ENCODE peak calls at places on chromosomes 7 and 10, in five cellular contexts. One of them, this sample, is unnamed.

GRCh38 chr10:69728335-69728861 is 73.3 kb upstream of the COL13A1 start:
- DNase-seq in A549: no peak
- DNase-seq in GM12878: no peak
- DNase-seq in K562: no peak
- DNase-seq in SK-N-SH: peak
- DNase-seq in this sample: no peak

GRCh38 chr7:22784346-22784745 is 38.3 kb downstream of the TOMM7 start:
- DNase-seq in A549: no peak
- DNase-seq in GM12878: no peak
- DNase-seq in K562: no peak
- DNase-seq in SK-N-SH: no peak
- DNase-seq in this sample: peak

GRCh38 chr10:76034236-76035009 is 603.0 kb downstream of the LRMDA start:
- DNase-seq in A549: no peak
- DNase-seq in GM12878: no peak
- DNase-seq in K562: no peak
- DNase-seq in SK-N-SH: peak
- DNase-seq in this sample: no peak

GRCh38 chr10:86734209-86734988 is 22.0 kb upstream of the BMPR1A start:
- DNase-seq in A549: no peak
- DNase-seq in GM12878: no peak
- DNase-seq in K562: no peak
- DNase-seq in SK-N-SH: no peak
- DNase-seq in this sample: no peak

GRCh38 chr7:3453398-3453797 is 152.3 kb downstream of the SDK1 start:
- DNase-seq in A549: no peak
- DNase-seq in GM12878: no peak
- DNase-seq in K562: no peak
- DNase-seq in SK-N-SH: no peak
- DNase-seq in this sample: no peak

GRCh38 chr10:11874568-11875182 is 51.5 kb downstream of the PROSER2 start:
- DNase-seq in A549: no peak
- DNase-seq in GM12878: peak
- DNase-seq in K562: peak
- DNase-seq in SK-N-SH: peak
- DNase-seq in this sample: peak

GRCh38 chr7:21412291-21412896 is 15.5 kb upstream of the SP4 start:
- DNase-seq in A549: no peak
- DNase-seq in GM12878: peak
- DNase-seq in K562: peak
- DNase-seq in SK-N-SH: no peak
- DNase-seq in this sample: no peak

GRCh38 chr7:100119701-100120517 is 475 bp downstream of the CNPY4 start:
- DNase-seq in A549: peak
- DNase-seq in GM12878: no peak
- DNase-seq in K562: peak
- DNase-seq in SK-N-SH: peak
- DNase-seq in this sample: peak

GRCh38 chr7:80259-81236 is 111.8 kb upstream of the FAM20C start:
- DNase-seq in A549: no peak
- DNase-seq in GM12878: no peak
- DNase-seq in K562: no peak
- DNase-seq in SK-N-SH: no peak
- DNase-seq in this sample: no peak

GRCh38 chr10:84522612-84523462 is 194.4 kb downstream of the CCSER2 start:
- DNase-seq in A549: no peak
- DNase-seq in GM12878: no peak
- DNase-seq in K562: no peak
- DNase-seq in SK-N-SH: no peak
- DNase-seq in this sample: no peak

GRCh38 chr7:135571834-135572233 is 14.1 kb downstream of the NUP205 start:
- DNase-seq in A549: no peak
- DNase-seq in GM12878: no peak
- DNase-seq in K562: no peak
- DNase-seq in SK-N-SH: no peak
- DNase-seq in this sample: no peak

GRCh38 chr7:140673063-140673769 is 471 bp downstream of the ADCK2 start:
- DNase-seq in A549: peak
- DNase-seq in GM12878: no peak
- DNase-seq in K562: peak
- DNase-seq in SK-N-SH: peak
- DNase-seq in this sample: no peak

GRCh38 chr10:48779077-48779476 is 94.4 kb downstream of the WDFY4 start:
- DNase-seq in A549: no peak
- DNase-seq in GM12878: no peak
- DNase-seq in K562: no peak
- DNase-seq in SK-N-SH: no peak
- DNase-seq in this sample: no peak

GRCh38 chr7:19470031-19470430 is 238.8 kb downstream of the POLR1F start:
- DNase-seq in A549: no peak
- DNase-seq in GM12878: no peak
- DNase-seq in K562: no peak
- DNase-seq in SK-N-SH: no peak
- DNase-seq in this sample: no peak

GRCh38 chr10:3172081-3172445 is 519 bp downstream of the PITRM1 start:
- DNase-seq in A549: no peak
- DNase-seq in GM12878: no peak
- DNase-seq in K562: no peak
- DNase-seq in SK-N-SH: peak
- DNase-seq in this sample: peak

GRCh38 chr7:92226981-92227380 is 18.7 kb downstream of the KRIT1 start:
- DNase-seq in A549: no peak
- DNase-seq in GM12878: no peak
- DNase-seq in K562: no peak
- DNase-seq in SK-N-SH: no peak
- DNase-seq in this sample: no peak

GRCh38 chr7:39621261-39621660 is 2.1 kb upstream of the RALA start:
- DNase-seq in A549: no peak
- DNase-seq in GM12878: no peak
- DNase-seq in K562: no peak
- DNase-seq in SK-N-SH: no peak
- DNase-seq in this sample: no peak

GRCh38 chr10:106873770-106874717 is 290.5 kb downstream of the SORCS1 start:
- DNase-seq in A549: no peak
- DNase-seq in GM12878: no peak
- DNase-seq in K562: no peak
- DNase-seq in SK-N-SH: no peak
- DNase-seq in this sample: no peak

GRCh38 chr7:3063016-3063753 is 19.5 kb upstream of the CARD11 start:
- DNase-seq in A549: no peak
- DNase-seq in GM12878: no peak
- DNase-seq in K562: no peak
- DNase-seq in SK-N-SH: no peak
- DNase-seq in this sample: no peak

GRCh38 chr7:49766966-49767365 is 6.5 kb upstream of the VWC2 start:
- DNase-seq in A549: no peak
- DNase-seq in GM12878: peak
- DNase-seq in K562: no peak
- DNase-seq in SK-N-SH: no peak
- DNase-seq in this sample: no peak

GRCh38 chr7:132783824-132784223 is 207.6 kb upstream of the PLXNA4 start:
- DNase-seq in A549: peak
- DNase-seq in GM12878: no peak
- DNase-seq in K562: no peak
- DNase-seq in SK-N-SH: no peak
- DNase-seq in this sample: no peak

GRCh38 chr7:158191671-158192070 is 396.0 kb downstream of the PTPRN2 start:
- DNase-seq in A549: no peak
- DNase-seq in GM12878: no peak
- DNase-seq in K562: peak
- DNase-seq in SK-N-SH: no peak
- DNase-seq in this sample: no peak

GRCh38 chr10:112366992-112367391 is 6.9 kb upstream of the ACSL5 start:
- DNase-seq in A549: no peak
- DNase-seq in GM12878: no peak
- DNase-seq in K562: no peak
- DNase-seq in SK-N-SH: no peak
- DNase-seq in this sample: no peak

GRCh38 chr10:101940916-101941315 is 97.3 kb upstream of the KCNIP2 start:
- DNase-seq in A549: no peak
- DNase-seq in GM12878: no peak
- DNase-seq in K562: no peak
- DNase-seq in SK-N-SH: no peak
- DNase-seq in this sample: no peak

GRCh38 chr10:101467286-101467770 is 113.4 kb downstream of the BTRC start:
- DNase-seq in A549: peak
- DNase-seq in GM12878: peak
- DNase-seq in K562: peak
- DNase-seq in SK-N-SH: peak
- DNase-seq in this sample: peak

GRCh38 chr10:84987039-84987438 is 658.6 kb downstream of the CCSER2 start:
- DNase-seq in A549: no peak
- DNase-seq in GM12878: no peak
- DNase-seq in K562: no peak
- DNase-seq in SK-N-SH: no peak
- DNase-seq in this sample: no peak

GRCh38 chr7:1103789-1104513 is 16.0 kb downstream of the GPER1 start:
- DNase-seq in A549: no peak
- DNase-seq in GM12878: no peak
- DNase-seq in K562: no peak
- DNase-seq in SK-N-SH: no peak
- DNase-seq in this sample: no peak

GRCh38 chr10:58435297-58435696 is 50.1 kb downstream of the TFAM start:
- DNase-seq in A549: peak
- DNase-seq in GM12878: no peak
- DNase-seq in K562: no peak
- DNase-seq in SK-N-SH: no peak
- DNase-seq in this sample: peak
- TF ChIP-seq EP300 in A549: peak
- TF ChIP-seq EP300 in GM12878: no peak
- TF ChIP-seq EP300 in K562: no peak
- TF ChIP-seq EP300 in SK-N-SH: no peak
- TF ChIP-seq EP300 in this sample: no peak

DNA sequence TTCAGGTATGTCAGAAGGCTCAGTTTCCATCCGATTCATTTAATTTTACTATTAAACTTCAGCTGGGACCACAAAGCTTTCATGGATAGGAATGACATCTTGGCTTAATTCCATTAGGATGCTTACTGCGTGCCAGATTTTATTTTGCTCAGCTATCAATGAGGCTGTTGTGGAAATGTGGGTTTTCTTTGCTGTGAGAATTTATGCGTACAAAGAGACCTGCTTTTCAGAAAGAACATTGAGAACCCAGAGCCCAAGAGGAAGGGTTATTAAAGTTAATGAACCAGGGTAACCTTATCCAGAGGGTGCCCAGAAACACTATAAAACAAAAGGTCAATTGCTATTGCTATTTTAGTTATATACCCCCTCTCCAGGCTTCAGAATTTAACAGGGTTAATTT is 98.3 kb downstream of the MKLN1 start:
- DNase-seq in A549: no peak
- DNase-seq in GM12878: no peak
- DNase-seq in K562: no peak
- DNase-seq in SK-N-SH: no peak
- DNase-seq in this sample: no peak
- TF ChIP-seq REST in A549: no peak
- TF ChIP-seq REST in GM12878: no peak
- TF ChIP-seq REST in K562: no peak
- TF ChIP-seq REST in SK-N-SH: no peak
- TF ChIP-seq REST in this sample: no peak

DNA sequence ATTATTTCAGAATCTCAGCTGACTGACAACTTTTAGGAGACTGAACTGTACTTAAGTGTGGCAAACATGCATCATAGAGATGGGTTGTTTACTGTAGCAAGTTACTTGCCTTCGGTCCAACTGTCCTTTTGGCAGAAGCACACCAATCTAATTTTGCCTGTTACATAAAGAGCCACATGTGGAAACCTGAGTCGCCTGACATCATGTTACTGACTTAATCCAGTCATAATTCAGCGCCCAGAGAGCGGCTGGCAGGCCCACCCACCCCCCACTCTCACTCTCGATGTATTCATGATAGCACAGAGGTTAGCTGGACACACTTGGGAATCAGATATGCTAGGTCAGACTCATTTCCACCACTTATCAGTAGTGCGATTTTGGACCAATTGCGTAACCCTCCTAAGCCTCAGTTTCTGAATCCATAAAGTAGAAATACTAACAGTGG is 57.3 kb upstream of the CAPZA2 start:
- DNase-seq in A549: no peak
- DNase-seq in GM12878: no peak
- DNase-seq in K562: no peak
- DNase-seq in SK-N-SH: peak
- DNase-seq in this sample: peak
- TF ChIP-seq CHD2 in A549: no peak
- TF ChIP-seq CHD2 in GM12878: no peak
- TF ChIP-seq CHD2 in K562: no peak
- TF ChIP-seq CHD2 in SK-N-SH: no peak
- TF ChIP-seq CHD2 in this sample: no peak

GRCh38 chr10:61761825-61762217 is 99.1 kb downstream of the CABCOCO1 start:
- DNase-seq in A549: no peak
- DNase-seq in GM12878: no peak
- DNase-seq in K562: no peak
- DNase-seq in SK-N-SH: no peak
- DNase-seq in this sample: no peak
- TF ChIP-seq EP300 in A549: no peak
- TF ChIP-seq EP300 in GM12878: no peak
- TF ChIP-seq EP300 in K562: no peak
- TF ChIP-seq EP300 in SK-N-SH: peak
- TF ChIP-seq EP300 in this sample: no peak